ENCODE peak calls at places on chromosomes 12 and 14, in ten cellular contexts. X, W, R, I, G, J, P, Z, F and A are unnamed samples.
A peak's percentile ranks its signal among the peaks of the same experiment; 100 is the strongest.

GRCh38 chr12:34292736-34293625 is 270.7 kb downstream of the ALG10 start:
- DNase-seq in X (no peak), W (no peak), R (no peak), I (no peak), G (no peak), J (no peak), P (no peak), Z (no peak), F (no peak), A (peak; percentile 64)

GRCh38 chr12:53082637-53083036 is 3.4 kb upstream of the SPRYD3 start:
- DNase-seq in X (no peak), W (no peak), R (no peak), I (no peak), G (no peak), J (no peak), P (no peak), Z (no peak), F (no peak), A (no peak)

GRCh38 chr14:100031506-100032281 is 33.5 kb upstream of the EVL start:
- DNase-seq in X (peak; percentile 59), W (no peak), R (peak; percentile 100), I (no peak), G (no peak), J (no peak), P (peak; percentile 100), Z (peak; percentile 5), F (no peak), A (no peak)

GRCh38 chr14:74240794-74241610 is 1.8 kb downstream of the VSX2 start:
- DNase-seq in X (peak; percentile 15), W (no peak), R (peak; percentile 41), I (no peak), G (no peak), J (no peak), P (peak; percentile 18), Z (no peak), F (no peak), A (no peak)

GRCh38 chr12:26046886-26047285 is 78.0 kb downstream of the BHLHE41 start:
- DNase-seq in X (no peak), W (no peak), R (no peak), I (no peak), G (no peak), J (no peak), P (no peak), Z (no peak), F (no peak), A (no peak)

GRCh38 chr12:89353188-89353822 is 1.0 kb upstream of the DUSP6 start:
- DNase-seq in X (peak; percentile 92), W (peak; percentile 87), R (peak; percentile 75), I (peak; percentile 72), G (peak; percentile 44), J (no peak), P (peak; percentile 74), Z (peak; percentile 51), F (no peak), A (peak; percentile 85)

GRCh38 chr14:58099682-58100081 is 52.3 kb downstream of the ARMH4 start:
- DNase-seq in X (no peak), W (no peak), R (no peak), I (no peak), G (no peak), J (no peak), P (no peak), Z (no peak), F (no peak), A (no peak)

GRCh38 chr12:108643941-108644742 is 10.4 kb upstream of the SELPLG start:
- DNase-seq in X (peak; percentile 57), W (no peak), R (peak; percentile 65), I (no peak), G (no peak), J (no peak), P (no peak), Z (no peak), F (no peak), A (peak; percentile 78)

GRCh38 chr14:54435500-54435981 is 5.6 kb downstream of the CNIH1 start:
- DNase-seq in X (no peak), W (no peak), R (peak; percentile 81), I (no peak), G (no peak), J (no peak), P (peak; percentile 94), Z (no peak), F (no peak), A (no peak)

GRCh38 chr12:120247621-120248030 is 17.9 kb downstream of the PXN start:
- DNase-seq in X (no peak), W (no peak), R (peak; percentile 92), I (no peak), G (no peak), J (no peak), P (peak; percentile 95), Z (no peak), F (no peak), A (no peak)

GRCh38 chr14:54600685-54601084 is 33.8 kb downstream of the SAMD4A start:
- DNase-seq in X (no peak), W (no peak), R (peak; percentile 87), I (no peak), G (no peak), J (no peak), P (peak; percentile 81), Z (no peak), F (no peak), A (no peak)